ENCODE peak calls at places on chromosome 13, in five cellular contexts. K is stimulated activated CD4-positive, alpha-beta T cell treated with anti-CD3 and anti-CD28 coated beads, Interleukin-1b, Interleukin-23, amount 100 ng/mL, for 1 hour; O is ovary; N is HT-29; H is AG04450. M is an unnamed sample.

GRCh38 chr13:97948041-97948440 is 5.4 kb upstream of the IPO5 start:
- DNase-seq in H (no peak), K (no peak), N (no peak), O (no peak), M (no peak)

GRCh38 chr13:83215627-83216026 is 666.6 kb downstream of the SLITRK1 start:
- DNase-seq in O (no peak), H (peak; percentile 42), N (no peak), K (no peak), M (no peak)

GRCh38 chr13:43688230-43688907 is 98.4 kb downstream of the ENOX1 start:
- DNase-seq in H (no peak), N (no peak), O (no peak), K (no peak), M (no peak)

GRCh38 chr13:46603165-46603603 is 50.2 kb downstream of the LRCH1 start:
- DNase-seq in K (no peak), N (peak; percentile 55), O (no peak), H (no peak), M (no peak)

GRCh38 chr13:113926951-113927660 is 46.8 kb downstream of the C13orf46 start:
- DNase-seq in N (no peak), H (no peak), O (no peak), K (no peak), M (peak; percentile 5)

GRCh38 chr13:43942301-43942700 is 62.6 kb downstream of the LACC1 start:
- DNase-seq in K (no peak), N (no peak), O (no peak), H (no peak), M (no peak)

GRCh38 chr13:31909889-31910551 is 121.6 kb upstream of the FRY start:
- DNase-seq in K (no peak), H (peak; percentile 42), O (peak; percentile 63), N (peak; percentile 95), M (peak; percentile 48)

GRCh38 chr13:98222081-98222554 is 45.0 kb upstream of the RNF113B start:
- DNase-seq in H (no peak), K (no peak), N (no peak), O (no peak), M (no peak)

GRCh38 chr13:111326981-111327642 is 6.7 kb downstream of the TEX29 start:
- DNase-seq in H (no peak), K (no peak), N (no peak), O (no peak), M (no peak)

GRCh38 chr13:42478531-42479156 is 95.3 kb upstream of the TNFSF11 start:
- DNase-seq in N (peak; percentile 56), K (no peak), H (no peak), O (no peak), M (no peak)

GRCh38 chr13:110298566-110299321 is 8.2 kb downstream of the COL4A1 start:
- DNase-seq in K (no peak), O (peak; percentile 47), H (no peak), N (no peak), M (no peak)

GRCh38 chr13:41401371-41401770 is 56.0 kb upstream of the RGCC start:
- DNase-seq in N (no peak), O (no peak), H (no peak), K (no peak), M (no peak)

GRCh38 chr13:29436291-29436690 is 159.2 kb downstream of the SLC7A1 start:
- DNase-seq in N (no peak), O (no peak), K (no peak), H (no peak), M (no peak)

GRCh38 chr13:104024416-104025170 is 958.4 kb upstream of the SLC10A2 start:
- DNase-seq in K (no peak), O (no peak), H (no peak), N (peak; percentile 78), M (no peak)

GRCh38 chr13:68304287-68304893 is 1074.3 kb upstream of the PCDH9 start:
- DNase-seq in O (no peak), H (no peak), K (no peak), N (peak; percentile 75), M (no peak)

GRCh38 chr13:41746259-41746658 is 214.7 kb downstream of the VWA8 start:
- DNase-seq in N (peak; percentile 22), K (no peak), H (peak; percentile 30), O (no peak), M (no peak)

GRCh38 chr13:50055454-50055853 is 40.2 kb downstream of the KCNRG start:
- DNase-seq in K (no peak), H (no peak), O (no peak), N (no peak), M (no peak)

GRCh38 chr13:20721454-20722357 is 18.2 kb downstream of the IL17D start:
- DNase-seq in K (no peak), O (peak; percentile 67), H (peak; percentile 24), N (no peak), M (peak; percentile 80)

GRCh38 chr13:20825476-20825875 is 51.7 kb upstream of the EEF1AKMT1 start:
- DNase-seq in K (no peak), N (no peak), H (no peak), O (no peak), M (no peak)

GRCh38 chr13:111129465-111130110 is 14.5 kb downstream of the ARHGEF7 start:
- DNase-seq in N (no peak), K (no peak), H (no peak), O (no peak), M (no peak)

GRCh38 chr13:96817336-96817941 is 176.8 kb downstream of the OXGR1 start:
- DNase-seq in H (no peak), K (no peak), O (no peak), N (peak; percentile 68), M (no peak)

GRCh38 chr13:47929156-47929555 is 71.9 kb downstream of the SUCLA2 start:
- DNase-seq in N (no peak), H (no peak), K (no peak), O (no peak), M (no peak)

GRCh38 chr13:109655206-109655600 is 131.2 kb downstream of the IRS2 start:
- DNase-seq in O (no peak), H (no peak), N (no peak), K (no peak), M (no peak)

GRCh38 chr13:93714171-93714570 is 487.6 kb downstream of the GPC6 start:
- DNase-seq in H (no peak), O (no peak), N (no peak), K (no peak), M (no peak)

GRCh38 chr13:85618514-85618913 is 180.7 kb downstream of the SLITRK6 start:
- DNase-seq in H (no peak), K (no peak), N (no peak), O (no peak), M (no peak)

GRCh38 chr13:79290595-79291244 is 115.3 kb downstream of the RBM26 start:
- DNase-seq in N (no peak), H (no peak), K (no peak), O (no peak), M (no peak)

GRCh38 chr13:93248627-93249047 is 22.0 kb downstream of the GPC6 start:
- DNase-seq in K (no peak), H (no peak), N (peak; percentile 7), O (no peak), M (no peak)

GRCh38 chr13:93309886-93310520 is 83.4 kb downstream of the GPC6 start:
- DNase-seq in O (no peak), N (peak; percentile 21), K (no peak), H (no peak), M (no peak)

GRCh38 chr13:46296920-46297319 is 85.2 kb downstream of the LRRC63 start:
- DNase-seq in O (no peak), H (peak; percentile 24), N (no peak), K (no peak), M (no peak)

GRCh38 chr13:34025746-34026145 is 207.8 kb downstream of the RFC3 start:
- DNase-seq in N (peak; percentile 12), H (no peak), K (no peak), O (no peak), M (peak; percentile 33)

GRCh38 chr13:28355822-28356371 is 139.0 kb downstream of the FLT1 start:
- DNase-seq in N (no peak), K (no peak), H (no peak), O (no peak), M (no peak)

GRCh38 chr13:23658929-23659541 is 88.8 kb downstream of the TNFRSF19 start:
- DNase-seq in K (no peak), N (no peak), H (no peak), O (no peak), M (peak; percentile 27)

GRCh38 chr13:48626077-48626449 is 27.7 kb upstream of the CYSLTR2 start:
- DNase-seq in O (peak; percentile 65), H (no peak), K (no peak), N (no peak), M (peak; percentile 64)

GRCh38 chr13:29924951-29925350 is 74.5 kb upstream of the UBL3 start:
- DNase-seq in H (no peak), K (no peak), O (no peak), N (no peak), M (no peak)

M was measured in adrenal gland.